ENCODE peak calls at places on chromosomes 3 and 15, in four cellular contexts. Q is K562, N is GM12878, A is HepG2. C is an unnamed sample.

GRCh38 chr3:12706504-12707253 is 42.8 kb upstream of the RAF1 start:
- DNase-seq in Q (peak), N (peak), A (peak), C (peak)

GRCh38 chr15:22956257-22956979 is 23.8 kb downstream of the CYFIP1 start:
- DNase-seq in Q (no peak), N (no peak), A (no peak), C (no peak)

GRCh38 chr15:77507911-77508310 is 87.2 kb downstream of the HMG20A start:
- DNase-seq in Q (no peak), N (no peak), A (peak), C (no peak)

GRCh38 chr3:128703561-128703960 is 22.4 kb upstream of the RAB7A start:
- DNase-seq in Q (no peak), N (no peak), A (no peak), C (no peak)

GRCh38 chr3:29267231-29267630 is 13.6 kb upstream of the RBMS3 start:
- DNase-seq in Q (no peak), N (no peak), A (no peak), C (no peak)

GRCh38 chr3:23809294-23809693 is 3.5 kb downstream of the UBE2E1 start:
- DNase-seq in Q (no peak), N (no peak), A (no peak), C (no peak)

GRCh38 chr3:185813691-185814215 is 11.1 kb downstream of the IGF2BP2 start:
- DNase-seq in Q (no peak), N (no peak), A (peak), C (peak)

GRCh38 chr15:45689616-45690015 is 54.8 kb downstream of the SQOR start:
- DNase-seq in Q (no peak), N (no peak), A (no peak), C (no peak)

GRCh38 chr3:129651316-129652202 is 45.1 kb upstream of the PLXND1 start:
- DNase-seq in Q (no peak), N (no peak), A (no peak), C (peak)

GRCh38 chr3:56702487-56703315 is 19.6 kb upstream of the TASOR start:
- DNase-seq in Q (peak), N (no peak), A (peak), C (no peak)

GRCh38 chr15:78055923-78056713 is 21.4 kb downstream of the TBC1D2B start:
- DNase-seq in Q (no peak), N (no peak), A (peak), C (peak)

GRCh38 chr3:7630925-7631324 is 770.0 kb downstream of the GRM7 start:
- DNase-seq in Q (no peak), N (no peak), A (no peak), C (peak)

GRCh38 chr3:129003578-129004112 is 2.5 kb downstream of the EFCC1 start:
- DNase-seq in Q (no peak), N (no peak), A (peak), C (peak)

GRCh38 chr15:75565062-75565970 is 13.8 kb downstream of the PTPN9 start:
- DNase-seq in Q (peak), N (no peak), A (no peak), C (no peak)

GRCh38 chr15:89627256-89627970 is 27.9 kb downstream of the KIF7 start:
- DNase-seq in Q (no peak), N (no peak), A (no peak), C (no peak)

GRCh38 chr15:78316211-78317077 is 17.0 kb upstream of the SKIC8 start:
- DNase-seq in Q (no peak), N (no peak), A (no peak), C (peak)

GRCh38 chr3:195708066-195708465 is 12.7 kb upstream of the MUC20 start:
- DNase-seq in Q (no peak), N (no peak), A (no peak), C (no peak)

GRCh38 chr3:102163039-102163817 is 271.6 kb upstream of the ZPLD1 start:
- DNase-seq in Q (no peak), N (no peak), A (no peak), C (no peak)

GRCh38 chr15:74579001-74579400 is 36.6 kb upstream of the CLK3 start:
- DNase-seq in Q (no peak), N (no peak), A (no peak), C (no peak)

GRCh38 chr3:188002626-188003138 is 151.3 kb upstream of the LPP start:
- DNase-seq in Q (no peak), N (no peak), A (peak), C (no peak)

GRCh38 chr3:56590814-56591213 is 33.8 kb downstream of the CCDC66 start:
- DNase-seq in Q (no peak), N (no peak), A (no peak), C (no peak)

GRCh38 chr3:17047162-17047561 is 162.4 kb downstream of the PLCL2 start:
- DNase-seq in Q (no peak), N (no peak), A (no peak), C (peak)

GRCh38 chr3:17577795-17578520 is 164.5 kb downstream of the TBC1D5 start:
- DNase-seq in Q (no peak), N (no peak), A (no peak), C (no peak)

GRCh38 chr3:30476373-30477082 is 129.9 kb upstream of the TGFBR2 start:
- DNase-seq in Q (no peak), N (no peak), A (peak), C (no peak)

GRCh38 chr3:59968510-59968909 is 918.7 kb upstream of the CFAP20DC start:
- DNase-seq in Q (no peak), N (no peak), A (no peak), C (no peak)

GRCh38 chr3:140219923-140220452 is 285.0 kb downstream of the CLSTN2 start:
- DNase-seq in Q (no peak), N (no peak), A (no peak), C (peak)

GRCh38 chr15:73926191-73927002 is at the start of gene LOXL1:
- DNase-seq in Q (peak), N (no peak), A (peak), C (peak)

GRCh38 chr3:196222876-196223595 is 6.7 kb downstream of the SLC51A start:
- DNase-seq in Q (no peak), N (no peak), A (no peak), C (no peak)

GRCh38 chr15:50345298-50345697 is 9.7 kb downstream of the GABPB1 start:
- DNase-seq in Q (no peak), N (no peak), A (no peak), C (no peak)

GRCh38 chr15:79018960-79019359 is 71.6 kb downstream of the RASGRF1 start:
- DNase-seq in Q (no peak), N (no peak), A (no peak), C (no peak)

GRCh38 chr3:76063019-76063418 is 277.7 kb upstream of the ZNF717 start:
- DNase-seq in Q (no peak), N (no peak), A (no peak), C (no peak)

GRCh38 chr15:63041402-63041977 is 1.1 kb upstream of the TPM1 start:
- DNase-seq in Q (no peak), N (no peak), A (no peak), C (no peak)

GRCh38 chr3:16338999-16339398 is 74.0 kb downstream of the OXNAD1 start:
- DNase-seq in Q (no peak), N (no peak), A (peak), C (no peak)

GRCh38 chr15:59997070-59997701 is 6.9 kb upstream of the FOXB1 start:
- DNase-seq in Q (peak), N (no peak), A (no peak), C (peak)

GRCh38 chr15:48927181-48927580 is 36.5 kb downstream of the SHC4 start:
- DNase-seq in Q (no peak), N (no peak), A (no peak), C (no peak)

GRCh38 chr3:42010530-42010929 is 48.6 kb upstream of the ULK4 start:
- DNase-seq in Q (no peak), N (no peak), A (no peak), C (no peak)
- TF ChIP-seq NR2C2 in Q (no peak), N (no peak), A (no peak), C (no peak)

GRCh38 chr15:80152896-80153876 is at the start of gene FAH:
- DNase-seq in Q (peak), N (no peak), A (peak), C (no peak)
- TF ChIP-seq NR2C2 in Q (no peak), N (no peak), A (peak), C (no peak)

DNA sequence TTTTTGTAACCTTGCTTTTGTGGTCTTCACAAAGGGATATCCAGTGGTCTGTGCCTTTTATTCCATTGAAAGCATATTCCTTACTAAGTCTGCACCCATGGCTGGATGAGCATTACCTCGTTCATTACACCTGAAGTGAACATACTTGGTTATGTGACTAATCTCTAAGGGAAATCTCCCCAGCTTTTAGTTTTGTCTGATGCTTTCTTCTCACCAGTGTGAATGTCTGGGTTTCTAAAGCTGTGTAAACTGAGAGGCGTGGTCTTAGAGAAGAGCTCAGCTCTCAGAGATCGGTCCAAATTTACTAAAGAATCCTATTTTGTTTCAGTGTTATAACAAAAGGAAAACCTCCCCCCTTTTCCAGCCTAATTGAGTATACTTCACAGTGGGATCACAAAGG is 352.3 kb downstream of the PTPRG start:
- DNase-seq in Q (no peak), N (no peak), A (no peak), C (no peak)
- TF ChIP-seq NR2C2 in Q (no peak), N (no peak), A (no peak), C (no peak)

GRCh38 chr3:38366082-38366481 is 19.5 kb downstream of the XYLB start:
- DNase-seq in Q (no peak), N (no peak), A (no peak), C (no peak)

GRCh38 chr3:38365469-38366062 is 19.0 kb downstream of the XYLB start:
- DNase-seq in Q (no peak), N (no peak), A (no peak), C (no peak)

GRCh38 chr3:38368238-38368637 is 21.7 kb downstream of the XYLB start:
- DNase-seq in Q (no peak), N (no peak), A (no peak), C (no peak)

GRCh38 chr3:38369186-38369585 is 22.6 kb downstream of the XYLB start:
- DNase-seq in Q (no peak), N (no peak), A (no peak), C (no peak)

DNA sequence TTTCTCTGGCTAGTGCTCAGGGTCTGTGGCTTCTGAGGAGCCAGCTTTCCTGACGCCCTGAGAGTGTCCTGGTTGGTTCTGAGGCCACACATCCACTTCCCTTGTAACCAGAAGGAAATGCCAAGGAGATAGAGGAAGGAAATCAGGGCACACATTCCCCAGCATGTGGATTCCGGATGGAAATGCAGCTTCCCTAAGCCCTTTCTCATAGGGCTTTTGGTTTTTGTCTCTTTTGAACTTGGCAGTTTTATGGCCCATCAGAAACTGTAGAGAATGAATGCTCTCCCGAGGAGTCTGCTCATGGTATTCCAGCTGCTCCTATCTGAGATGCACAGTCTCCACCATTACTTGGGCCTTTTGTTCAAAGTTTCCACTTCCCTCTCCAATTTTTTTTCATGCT is 21.1 kb downstream of the XYLB start:
- DNase-seq in Q (no peak), N (no peak), A (no peak), C (no peak)
- TF ChIP-seq NR2C2 in Q (no peak), N (no peak), A (no peak), C (no peak)

GRCh38 chr3:31929826-31930502 is 51.1 kb downstream of the OSBPL10 start:
- DNase-seq in Q (no peak), N (no peak), A (no peak), C (no peak)
- TF ChIP-seq NR2C2 in Q (no peak), N (no peak), A (no peak), C (no peak)

GRCh38 chr3:123169930-123170329 is 31.8 kb upstream of the SEC22A start:
- DNase-seq in Q (no peak), N (no peak), A (no peak), C (no peak)

GRCh38 chr3:123167686-123168085 is 34.1 kb upstream of the SEC22A start:
- DNase-seq in Q (no peak), N (no peak), A (no peak), C (no peak)

GRCh38 chr3:123165163-123165562 is 36.6 kb upstream of the SEC22A start:
- DNase-seq in Q (no peak), N (no peak), A (no peak), C (no peak)

GRCh38 chr3:123168605-123169004 is 33.1 kb upstream of the SEC22A start:
- DNase-seq in Q (no peak), N (no peak), A (no peak), C (no peak)

DNA sequence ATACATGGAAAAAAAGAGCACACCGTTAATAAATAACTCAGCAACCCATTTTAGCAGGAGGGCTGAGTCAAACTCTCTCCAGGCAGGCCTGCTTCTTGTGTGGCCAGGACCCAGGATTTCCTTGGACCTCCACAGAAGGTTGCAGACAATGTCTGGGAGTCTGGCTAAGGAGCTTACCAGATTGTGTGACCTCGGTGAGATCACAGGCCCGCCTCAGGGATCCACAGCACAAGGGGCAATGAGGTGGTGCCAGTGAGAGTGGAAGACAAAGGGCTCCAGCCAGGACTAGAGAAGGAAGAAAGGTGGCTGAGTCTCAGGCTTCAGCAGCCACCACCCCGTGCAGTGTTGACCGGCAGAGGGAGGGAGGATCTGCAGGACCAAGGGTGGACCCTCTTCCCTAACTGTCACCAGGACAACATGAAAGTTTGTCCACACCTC is 32.2 kb upstream of the SEC22A start:
- DNase-seq in Q (no peak), N (no peak), A (no peak), C (no peak)
- TF ChIP-seq NR2C2 in Q (no peak), N (no peak), A (no peak), C (no peak)

GRCh38 chr3:105365536-105366301 is 990 bp upstream of the ALCAM start:
- DNase-seq in Q (no peak), N (no peak), A (no peak), C (peak)

GRCh38 chr3:105368575-105369500 is 2.1 kb downstream of the ALCAM start:
- DNase-seq in Q (no peak), N (peak), A (peak), C (peak)

GRCh38 chr3:105367406-105368213 is 901 bp downstream of the ALCAM start:
- DNase-seq in Q (no peak), N (peak), A (peak), C (peak)

GRCh38 chr3:105366302-105367062 is at the start of gene ALCAM:
- DNase-seq in Q (peak), N (peak), A (peak), C (peak)

GRCh38 chr3:105367063-105367405 is 325 bp downstream of the ALCAM start:
- DNase-seq in Q (no peak), N (no peak), A (no peak), C (peak)
- TF ChIP-seq NR2C2 in Q (no peak), N (no peak), A (no peak), C (no peak)